ENCODE peak calls at places on chromosome 22, in nine cellular contexts. H is thyroid gland, J is SK-N-SH, B is neural progenitor cell, V is endothelial cell of umbilical vein, O is mesenchymal stem cell, F is upper lobe of right lung, N is ovary, M is A673. W is an unnamed sample. For H3K4me1, the result is how much of the 10 kb centered on the place peaks cover.

GRCh38 chr22:47376322-47376700 is 613.9 kb downstream of the TBC1D22A start:
- DNase-seq in H (no peak), J (no peak), B (no peak), V (no peak), O (no peak), F (peak), N (no peak), M (no peak), W (no peak)

GRCh38 chr22:47307326-47307725 is 544.9 kb downstream of the TBC1D22A start:
- DNase-seq in H (no peak), J (no peak), B (no peak), V (no peak), O (no peak), F (no peak), N (no peak), M (no peak), W (no peak)

GRCh38 chr22:21837184-21837979 is 30.1 kb downstream of the MAPK1 start:
- DNase-seq in H (peak), J (no peak), B (peak), V (peak), O (peak), F (no peak), N (no peak), M (peak), W (no peak)

GRCh38 chr22:33919591-33920501 is at the start of gene LARGE1:
- DNase-seq in H (peak), J (peak), B (peak), V (no peak), O (peak), F (peak), N (peak), M (no peak), W (peak)

GRCh38 chr22:35135165-35135564 is 69.2 kb downstream of the ISX start:
- DNase-seq in H (no peak), J (no peak), B (peak), V (no peak), O (no peak), F (no peak), N (no peak), M (no peak), W (no peak)

GRCh38 chr22:36914383-36914752 is 940 bp downstream of the CSF2RB start:
- DNase-seq in H (no peak), J (no peak), B (no peak), V (no peak), O (no peak), F (no peak), N (no peak), M (no peak), W (no peak)

GRCh38 chr22:30062934-30063333 is 17.3 kb upstream of the HORMAD2 start:
- DNase-seq in H (no peak), J (no peak), B (no peak), V (no peak), O (no peak), F (no peak), N (no peak), M (no peak), W (no peak)

GRCh38 chr22:39238124-39238466 is 6.7 kb downstream of the PDGFB start:
- DNase-seq in H (no peak), J (no peak), B (no peak), V (no peak), O (no peak), F (no peak), N (no peak), M (no peak), W (no peak)

GRCh38 chr22:27987557-27987956 is 68.5 kb upstream of the PITPNB start:
- DNase-seq in H (no peak), J (no peak), B (no peak), V (no peak), O (peak), F (no peak), N (peak), M (no peak), W (no peak)

GRCh38 chr22:21697866-21698265 is 32.1 kb downstream of the PPIL2 start:
- DNase-seq in H (no peak), J (no peak), B (no peak), V (no peak), O (peak), F (no peak), N (no peak), M (no peak), W (no peak)

GRCh38 chr22:48753381-48753730 is 1074.3 kb downstream of the BRD1 start:
- DNase-seq in H (no peak), J (no peak), B (no peak), V (no peak), O (no peak), F (no peak), N (no peak), M (no peak), W (peak)

GRCh38 chr22:46220921-46221320 is 29.2 kb downstream of the CDPF1 start:
- DNase-seq in H (no peak), J (no peak), B (no peak), V (no peak), O (no peak), F (no peak), N (no peak), M (no peak), W (no peak)

GRCh38 chr22:37273126-37273845 is 9.0 kb upstream of the CYTH4 start:
- DNase-seq in H (no peak), J (no peak), B (no peak), V (no peak), O (peak), F (no peak), N (no peak), M (no peak), W (no peak)

GRCh38 chr22:27686534-27686933 is 115.0 kb downstream of the MN1 start:
- DNase-seq in H (peak), J (no peak), B (no peak), V (peak), O (peak), F (no peak), N (peak), M (no peak), W (peak)

GRCh38 chr22:48315415-48316244 is 1512.0 kb downstream of the BRD1 start:
- DNase-seq in H (no peak), J (no peak), B (peak), V (no peak), O (no peak), F (peak), N (no peak), M (no peak), W (no peak)

GRCh38 chr22:46602025-46602424 is 18.2 kb upstream of the GRAMD4 start:
- DNase-seq in H (no peak), J (no peak), B (no peak), V (no peak), O (no peak), F (no peak), N (no peak), M (no peak), W (no peak)

GRCh38 chr22:39453765-39454378 is 2.9 kb upstream of the MGAT3 start:
- DNase-seq in H (no peak), J (no peak), B (peak), V (no peak), O (peak), F (no peak), N (no peak), M (no peak), W (no peak)

GRCh38 chr22:36536717-36537116 is 7.8 kb upstream of the EIF3D start:
- DNase-seq in H (peak), J (no peak), B (no peak), V (no peak), O (no peak), F (no peak), N (no peak), M (no peak), W (no peak)

GRCh38 chr22:22616636-22617035 is 27.8 kb upstream of the GGTLC2 start:
- DNase-seq in H (no peak), J (no peak), B (no peak), V (no peak), O (no peak), F (no peak), N (no peak), M (no peak), W (no peak)

DNA sequence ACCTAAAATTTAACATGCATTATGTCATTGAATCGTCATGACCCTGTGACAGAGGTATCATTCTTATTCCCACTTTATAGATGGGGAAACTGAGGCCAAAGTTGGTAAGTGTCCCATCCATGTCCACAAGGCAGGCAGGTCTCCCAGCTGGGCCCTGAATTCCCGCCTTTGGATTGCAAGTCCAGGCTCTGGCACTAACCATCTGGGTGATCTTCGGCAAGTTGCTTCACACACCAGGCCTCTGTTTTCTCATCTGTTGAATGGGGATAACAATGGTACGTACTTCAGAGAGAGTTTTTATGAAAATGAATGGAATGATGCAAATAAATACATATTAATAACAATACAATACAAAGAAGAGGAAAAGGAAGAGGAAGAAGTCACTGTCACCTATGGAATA is 3.4 kb downstream of the CRYBB3 start:
- DNase-seq in H (no peak), J (no peak), B (no peak), V (no peak), O (no peak), F (no peak), N (no peak), M (no peak), W (no peak)
- H3K4me3 ChIP-seq in H (no peak), J (no peak), B (no peak), V (no peak), O (no peak), F (no peak), N (no peak), M (no peak), W (no peak)

GRCh38 chr22:42261266-42261665 is 9.2 kb downstream of the TCF20 start:
- DNase-seq in H (no peak), J (no peak), B (no peak), V (no peak), O (no peak), F (no peak), N (no peak), M (no peak), W (no peak)
- H3K4me1 ChIP-seq in H (under half), J (under half), B (under half), V (under half), O (under half), F (under half), N (under half), M (under half), W (under half)

GRCh38 chr22:19718255-19719054 is 4.2 kb downstream of the SEPTIN5 start:
- DNase-seq in H (no peak), J (no peak), B (no peak), V (no peak), O (no peak), F (no peak), N (no peak), M (peak), W (peak)
- H3K4me3 ChIP-seq in H (peak), J (peak), B (peak), V (peak), O (peak), F (peak), N (peak), M (peak), W (peak)

GRCh38 chr22:32587449-32587848 is 112.8 kb downstream of the FBXO7 start:
- DNase-seq in H (no peak), J (no peak), B (no peak), V (no peak), O (no peak), F (no peak), N (peak), M (no peak), W (no peak)
- H3K4me1 ChIP-seq in H (under half), J (under half), B (under half), V (under half), O (under half), F (under half), N (under half), M (under half), W (under half)

DNA sequence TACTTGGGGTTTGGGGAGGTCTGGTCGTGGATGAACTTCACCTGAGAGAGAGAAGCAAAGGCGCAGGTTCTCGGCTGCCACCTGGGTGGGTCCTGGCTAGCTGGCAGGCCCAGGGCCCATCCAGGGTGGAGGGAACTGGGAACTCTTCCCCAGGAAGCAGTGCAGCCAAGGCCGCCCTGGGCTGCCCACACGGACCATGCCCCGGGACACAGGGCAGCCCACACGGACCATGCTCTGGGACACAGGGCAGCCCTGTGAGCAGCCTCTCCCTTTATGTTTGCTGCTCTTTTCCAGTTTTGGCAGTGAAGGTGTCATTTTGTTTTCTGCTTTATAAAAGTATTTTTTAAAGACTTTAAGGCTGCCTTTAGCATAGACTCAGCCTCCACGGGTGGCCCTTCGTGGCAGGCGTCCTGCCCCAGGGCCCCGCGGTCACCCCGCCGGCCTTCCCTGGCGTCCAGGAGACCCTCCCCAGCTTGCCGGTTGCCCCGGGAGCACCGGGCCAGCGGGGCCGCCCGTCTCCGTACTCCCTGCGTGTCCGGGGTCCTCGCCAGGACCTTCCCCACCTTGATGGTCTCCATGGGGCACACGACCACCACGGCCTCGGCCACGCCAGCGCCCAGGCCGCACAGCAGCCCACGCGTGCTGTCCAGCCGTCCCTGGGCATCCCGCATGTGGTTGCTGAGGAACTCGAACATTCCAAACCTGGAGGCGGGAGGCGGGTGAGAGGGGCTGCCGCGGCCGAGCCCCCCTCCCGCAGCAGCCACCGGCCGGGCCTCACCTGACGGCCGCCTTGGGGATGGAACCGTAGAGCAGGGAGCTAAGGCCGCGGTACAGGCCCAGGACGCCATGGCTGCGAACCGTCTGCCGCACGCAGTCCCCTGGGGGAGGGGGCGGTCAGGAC is 1.1 kb downstream of the SLC25A1 start:
- DNase-seq in H (no peak), J (no peak), B (peak), V (no peak), O (no peak), F (no peak), N (no peak), M (no peak), W (no peak)
- H3K4me3 ChIP-seq in H (peak), J (peak), B (peak), V (peak), O (peak), F (peak), N (peak), M (peak), W (peak)

DNA sequence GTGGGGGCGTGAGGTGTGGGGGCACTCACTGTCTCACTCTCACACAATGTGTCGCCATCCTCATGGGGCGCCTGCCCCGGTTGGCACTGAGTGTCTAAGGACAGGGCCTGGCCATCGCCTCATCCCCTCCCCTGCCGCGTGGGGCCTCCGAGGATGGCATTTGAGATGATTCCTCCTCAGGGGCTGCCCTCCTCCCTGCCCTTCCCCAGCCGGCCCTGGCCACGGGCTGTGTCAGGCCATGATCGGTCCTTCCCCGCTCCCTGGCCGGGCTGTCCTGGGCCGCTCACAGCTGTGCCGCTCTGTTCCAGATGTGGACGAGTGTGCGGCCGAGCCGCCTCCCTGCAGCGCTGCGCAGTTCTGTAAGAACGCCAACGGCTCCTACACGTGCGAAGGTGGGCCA is 4.5 kb downstream of the CRELD2 start:
- DNase-seq in H (no peak), J (no peak), B (no peak), V (no peak), O (no peak), F (no peak), N (no peak), M (no peak), W (no peak)
- H3K4me1 ChIP-seq in H (under half), J (under half), B (under half), V (under half), O (under half), F (under half), N (under half), M (under half), W (under half)

GRCh38 chr22:18056161-18056666 is 21.6 kb upstream of the PEX26 start:
- DNase-seq in H (no peak), J (peak), B (no peak), V (peak), O (peak), F (peak), N (no peak), M (no peak), W (no peak)

GRCh38 chr22:18056802-18057474 is 20.9 kb upstream of the PEX26 start:
- DNase-seq in H (no peak), J (no peak), B (no peak), V (no peak), O (no peak), F (peak), N (no peak), M (no peak), W (no peak)

GRCh38 chr22:18058770-18059169 is 19.0 kb upstream of the PEX26 start:
- DNase-seq in H (no peak), J (no peak), B (no peak), V (no peak), O (no peak), F (peak), N (no peak), M (no peak), W (no peak)

GRCh38 chr22:18059473-18059872 is 18.3 kb upstream of the PEX26 start:
- DNase-seq in H (no peak), J (no peak), B (no peak), V (no peak), O (no peak), F (no peak), N (no peak), M (no peak), W (no peak)

GRCh38 chr22:18057568-18058209 is 20.1 kb upstream of the PEX26 start:
- DNase-seq in H (peak), J (no peak), B (no peak), V (peak), O (peak), F (peak), N (peak), M (peak), W (peak)
- H3K4me3 ChIP-seq in H (no peak), J (no peak), B (no peak), V (no peak), O (no peak), F (no peak), N (no peak), M (no peak), W (no peak)

GRCh38 chr22:43151251-43152000 is at the start of gene TSPO:
- DNase-seq in H (peak), J (peak), B (peak), V (peak), O (peak), F (peak), N (peak), M (peak), W (peak)

GRCh38 chr22:43152001-43152354 is 619 bp downstream of the TSPO start:
- DNase-seq in H (no peak), J (no peak), B (no peak), V (peak), O (no peak), F (no peak), N (no peak), M (peak), W (no peak)

GRCh38 chr22:43148581-43148980 is 2.8 kb upstream of the TSPO start:
- DNase-seq in H (no peak), J (no peak), B (no peak), V (no peak), O (no peak), F (no peak), N (no peak), M (no peak), W (no peak)

GRCh38 chr22:43152355-43153071 is 1.2 kb downstream of the TSPO start:
- DNase-seq in H (peak), J (peak), B (no peak), V (peak), O (peak), F (peak), N (peak), M (peak), W (peak)

GRCh38 chr22:43150731-43151206 is 590 bp upstream of the TSPO start:
- DNase-seq in H (no peak), J (no peak), B (no peak), V (no peak), O (no peak), F (no peak), N (no peak), M (no peak), W (peak)
- H3K4me1 ChIP-seq in H (under half), J (under half), B (under half), V (under half), O (under half), F (under half), N (under half), M (under half), W (under half)

GRCh38 chr22:44181912-44182590 is 1.3 kb downstream of the PARVG start:
- DNase-seq in H (no peak), J (no peak), B (no peak), V (no peak), O (no peak), F (peak), N (no peak), M (no peak), W (no peak)

GRCh38 chr22:44179989-44180705 is 578 bp upstream of the PARVG start:
- DNase-seq in H (no peak), J (no peak), B (no peak), V (no peak), O (no peak), F (peak), N (no peak), M (no peak), W (no peak)

GRCh38 chr22:44180706-44181032 is at the start of gene PARVG:
- DNase-seq in H (no peak), J (no peak), B (no peak), V (no peak), O (no peak), F (no peak), N (no peak), M (no peak), W (no peak)

GRCh38 chr22:44182591-44183588 is 2.2 kb downstream of the PARVG start:
- DNase-seq in H (no peak), J (no peak), B (no peak), V (no peak), O (no peak), F (peak), N (no peak), M (no peak), W (peak)

GRCh38 chr22:44181033-44181911 is 547 bp downstream of the PARVG start:
- DNase-seq in H (no peak), J (no peak), B (no peak), V (no peak), O (no peak), F (peak), N (no peak), M (peak), W (no peak)
- H3K4me3 ChIP-seq in H (no peak), J (no peak), B (no peak), V (no peak), O (no peak), F (peak), N (no peak), M (peak), W (no peak)